ENCODE peak calls at places on chromosomes 13 and 19, in four cellular contexts. V is A549, W is K562, D is HepG2. E is an unnamed sample.

GRCh38 chr13:114249062-114249461 is 14.4 kb downstream of the CDC16 start:
- DNase-seq in V (no peak), W (no peak), D (no peak), E (no peak)

GRCh38 chr13:47039106-47039505 is 142.3 kb upstream of the HTR2A start:
- DNase-seq in V (no peak), D (no peak), W (no peak), E (no peak)

GRCh38 chr19:14073925-14074838 is 1.6 kb downstream of the MISP3 start:
- DNase-seq in V (no peak), W (peak), D (no peak), E (no peak)

GRCh38 chr13:46595918-46596315 is 42.9 kb downstream of the LRCH1 start:
- DNase-seq in V (no peak), D (no peak), W (no peak), E (no peak)

GRCh38 chr19:29629836-29630534 is 23.9 kb downstream of the POP4 start:
- DNase-seq in V (no peak), W (no peak), D (no peak), E (no peak)

GRCh38 chr13:112134150-112135075 is 67.5 kb downstream of the SOX1 start:
- DNase-seq in V (no peak), D (no peak), W (peak), E (no peak)

GRCh38 chr13:76632388-76633044 is 253.7 kb downstream of the KCTD12 start:
- DNase-seq in V (no peak), W (no peak), D (no peak), E (peak)

GRCh38 chr19:29819986-29820385 is 8.2 kb downstream of the CCNE1 start:
- DNase-seq in V (no peak), D (no peak), W (no peak), E (no peak)

GRCh38 chr19:9856609-9857008 is 21.5 kb downstream of the PIN1 start:
- DNase-seq in V (no peak), W (no peak), D (no peak), E (no peak)

GRCh38 chr13:106906431-106906996 is 338.6 kb upstream of the ARGLU1 start:
- DNase-seq in V (no peak), W (no peak), D (no peak), E (no peak)

GRCh38 chr13:53159439-53159838 is 130.8 kb downstream of the OLFM4 start:
- DNase-seq in W (no peak), D (no peak), V (no peak), E (no peak)
- TF ChIP-seq NR3C1 in W (no peak), D (no peak), V (no peak), E (no peak)

DNA sequence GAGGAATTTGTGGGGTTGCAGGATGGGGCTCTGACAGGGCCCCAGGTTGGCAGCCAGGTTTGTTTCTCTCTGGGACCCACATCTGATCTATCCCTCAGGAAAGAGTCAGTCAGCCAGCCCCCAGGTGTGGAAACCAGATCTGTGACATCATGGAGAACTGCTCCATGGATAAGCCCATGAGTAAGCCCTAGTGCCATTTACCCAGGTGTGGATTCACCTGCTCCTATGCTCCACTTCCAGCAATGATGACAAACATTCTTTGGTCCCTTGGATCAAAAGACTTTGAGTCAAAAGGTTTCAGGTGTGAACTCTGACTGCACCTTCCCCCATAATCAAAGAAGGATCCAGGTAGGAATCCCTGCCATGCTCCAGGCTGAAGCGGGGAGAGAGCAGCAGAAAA is 26.9 kb upstream of the IGFL4 start:
- DNase-seq in V (no peak), W (no peak), D (no peak), E (no peak)
- TF ChIP-seq NR3C1 in V (no peak), W (no peak), D (no peak), E (no peak)

DNA sequence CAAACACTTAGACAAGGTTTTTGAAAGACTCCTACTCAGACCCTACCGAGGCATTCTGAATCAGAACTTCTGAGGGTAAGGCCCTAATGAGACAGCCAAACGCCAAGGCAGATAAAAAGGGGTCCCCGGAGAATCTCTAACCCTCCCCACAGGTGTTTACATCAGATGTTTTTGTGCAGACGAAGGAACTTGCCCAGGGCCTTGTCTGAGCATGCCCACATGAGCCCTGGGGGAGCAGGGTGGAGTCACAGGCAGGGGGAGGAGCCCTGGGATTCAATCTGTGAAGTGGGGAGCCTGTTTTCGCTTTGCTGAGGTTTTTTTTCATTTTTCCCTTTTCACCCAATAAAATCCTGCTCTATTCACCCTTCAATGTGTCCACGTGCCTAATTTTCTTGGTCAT is 61.6 kb upstream of the MED4 start:
- DNase-seq in V (no peak), D (no peak), W (peak), E (peak)
- TF ChIP-seq NR3C1 in V (no peak), D (no peak), W (no peak), E (no peak)

GRCh38 chr13:49759503-49759902 is 33.0 kb downstream of the KPNA3 start:
- DNase-seq in D (no peak), V (no peak), W (no peak), E (no peak)
- TF ChIP-seq NR3C1 in D (no peak), V (no peak), W (no peak), E (no peak)

GRCh38 chr19:41928754-41929535 is 696 bp upstream of the ERFL start:
- DNase-seq in W (peak), D (no peak), V (no peak), E (no peak)

GRCh38 chr19:41928221-41928683 is at the start of gene ERFL:
- DNase-seq in V (no peak), W (peak), D (no peak), E (no peak)

GRCh38 chr19:41926028-41926860 is 2.0 kb downstream of the ERFL start:
- DNase-seq in W (no peak), D (no peak), V (no peak), E (no peak)

GRCh38 chr19:41926861-41927809 is 1.1 kb downstream of the ERFL start:
- DNase-seq in D (no peak), V (no peak), W (no peak), E (no peak)

GRCh38 chr19:41927810-41928192 is 448 bp downstream of the ERFL start:
- DNase-seq in V (no peak), D (no peak), W (peak), E (no peak)
- TF ChIP-seq NR3C1 in V (no peak), D (no peak), W (no peak), E (no peak)

DNA sequence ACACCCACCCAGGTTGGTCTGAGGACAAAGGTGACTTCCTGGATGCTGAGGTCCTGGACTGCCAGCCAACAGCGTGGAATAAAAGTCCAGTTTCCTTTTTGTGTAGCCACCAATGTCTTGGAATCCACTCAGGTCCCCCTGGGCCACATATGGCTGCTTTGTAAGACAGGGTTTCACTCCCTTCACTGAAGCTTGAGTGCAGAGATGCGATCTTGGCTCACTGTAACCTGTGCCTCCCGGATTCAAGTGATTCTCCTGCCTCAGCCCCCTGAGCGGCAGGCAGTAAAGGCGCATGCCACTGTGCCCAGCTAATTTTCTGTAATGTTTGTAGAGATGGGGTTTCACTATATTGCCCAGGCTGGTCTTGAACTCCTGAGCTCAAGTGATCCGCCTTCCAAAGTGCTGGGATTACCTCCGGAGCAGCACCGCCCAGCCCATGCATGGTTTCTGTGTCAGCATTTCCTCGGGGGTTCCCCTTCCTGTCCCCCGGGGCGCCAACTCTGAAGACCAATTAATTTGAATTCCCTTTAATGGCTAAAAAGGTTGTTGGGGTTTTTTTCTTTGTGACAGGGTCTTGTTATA is 17.5 kb downstream of the KANK2 start:
- DNase-seq in V (no peak), W (no peak), D (no peak), E (no peak)
- TF ChIP-seq NR3C1 in V (no peak), W (no peak), D (no peak), E (no peak)